ENCODE peak calls at places on chromosomes 6 and 20, in nine cellular contexts. One of them, this sample, is unnamed.

GRCh38 chr6:122853259-122853995 is 64.4 kb downstream of the SMPDL3A start:
- DNase-seq in mesendoderm: no peak
- DNase-seq in lung: no peak
- DNase-seq in ovary: no peak
- DNase-seq in CD4-positive, CD25-positive, alpha-beta regulatory T cell: no peak
- DNase-seq in ascending aorta: no peak
- DNase-seq in aorta: no peak
- DNase-seq in cardiac fibroblast: no peak
- DNase-seq in fibroblast of lung: no peak
- DNase-seq in this sample: no peak

GRCh38 chr6:154457046-154457713 is 53.3 kb downstream of the CNKSR3 start:
- DNase-seq in mesendoderm: peak
- DNase-seq in lung: no peak
- DNase-seq in ovary: no peak
- DNase-seq in CD4-positive, CD25-positive, alpha-beta regulatory T cell: no peak
- DNase-seq in ascending aorta: no peak
- DNase-seq in aorta: no peak
- DNase-seq in cardiac fibroblast: no peak
- DNase-seq in fibroblast of lung: peak
- DNase-seq in this sample: no peak

GRCh38 chr20:35111141-35111888 is 18.7 kb upstream of the TRPC4AP start:
- DNase-seq in mesendoderm: no peak
- DNase-seq in lung: no peak
- DNase-seq in ovary: no peak
- DNase-seq in CD4-positive, CD25-positive, alpha-beta regulatory T cell: no peak
- DNase-seq in ascending aorta: no peak
- DNase-seq in aorta: no peak
- DNase-seq in cardiac fibroblast: peak
- DNase-seq in fibroblast of lung: peak
- DNase-seq in this sample: no peak

GRCh38 chr6:150090328-150090727 is 21.4 kb upstream of the ULBP3 start:
- DNase-seq in mesendoderm: no peak
- DNase-seq in lung: no peak
- DNase-seq in ovary: no peak
- DNase-seq in CD4-positive, CD25-positive, alpha-beta regulatory T cell: no peak
- DNase-seq in ascending aorta: no peak
- DNase-seq in aorta: no peak
- DNase-seq in cardiac fibroblast: no peak
- DNase-seq in fibroblast of lung: no peak
- DNase-seq in this sample: no peak

GRCh38 chr20:19735446-19735845 is 22.6 kb upstream of the RIN2 start:
- DNase-seq in mesendoderm: peak
- DNase-seq in lung: peak
- DNase-seq in ovary: peak
- DNase-seq in CD4-positive, CD25-positive, alpha-beta regulatory T cell: no peak
- DNase-seq in ascending aorta: peak
- DNase-seq in aorta: peak
- DNase-seq in cardiac fibroblast: peak
- DNase-seq in fibroblast of lung: peak
- DNase-seq in this sample: no peak

GRCh38 chr6:150667977-150668716 is 68.5 kb downstream of the PLEKHG1 start:
- DNase-seq in mesendoderm: peak
- DNase-seq in lung: peak
- DNase-seq in ovary: peak
- DNase-seq in CD4-positive, CD25-positive, alpha-beta regulatory T cell: peak
- DNase-seq in ascending aorta: peak
- DNase-seq in aorta: peak
- DNase-seq in cardiac fibroblast: peak
- DNase-seq in fibroblast of lung: peak
- DNase-seq in this sample: no peak

GRCh38 chr6:14194483-14194882 is 76.9 kb downstream of the CD83 start:
- DNase-seq in mesendoderm: peak
- DNase-seq in lung: no peak
- DNase-seq in ovary: no peak
- DNase-seq in CD4-positive, CD25-positive, alpha-beta regulatory T cell: no peak
- DNase-seq in ascending aorta: no peak
- DNase-seq in aorta: no peak
- DNase-seq in cardiac fibroblast: no peak
- DNase-seq in fibroblast of lung: no peak
- DNase-seq in this sample: no peak

GRCh38 chr6:124482071-124482491 is 480.2 kb upstream of the RNF217 start:
- DNase-seq in mesendoderm: no peak
- DNase-seq in lung: no peak
- DNase-seq in ovary: no peak
- DNase-seq in CD4-positive, CD25-positive, alpha-beta regulatory T cell: no peak
- DNase-seq in ascending aorta: no peak
- DNase-seq in aorta: no peak
- DNase-seq in cardiac fibroblast: no peak
- DNase-seq in fibroblast of lung: peak
- DNase-seq in this sample: no peak

GRCh38 chr6:122734529-122735203 is 44.9 kb upstream of the FABP7 start:
- DNase-seq in mesendoderm: peak
- DNase-seq in lung: no peak
- DNase-seq in ovary: no peak
- DNase-seq in CD4-positive, CD25-positive, alpha-beta regulatory T cell: no peak
- DNase-seq in ascending aorta: no peak
- DNase-seq in aorta: no peak
- DNase-seq in cardiac fibroblast: no peak
- DNase-seq in fibroblast of lung: no peak
- DNase-seq in this sample: no peak

GRCh38 chr6:13360671-13361540 is 32.6 kb upstream of the TBC1D7 start:
- DNase-seq in mesendoderm: peak
- DNase-seq in lung: no peak
- DNase-seq in ovary: no peak
- DNase-seq in CD4-positive, CD25-positive, alpha-beta regulatory T cell: no peak
- DNase-seq in ascending aorta: no peak
- DNase-seq in aorta: no peak
- DNase-seq in cardiac fibroblast: peak
- DNase-seq in fibroblast of lung: peak
- DNase-seq in this sample: peak

GRCh38 chr6:11750682-11751081 is 27.9 kb downstream of the ADTRP start:
- DNase-seq in mesendoderm: no peak
- DNase-seq in lung: no peak
- DNase-seq in ovary: no peak
- DNase-seq in CD4-positive, CD25-positive, alpha-beta regulatory T cell: no peak
- DNase-seq in ascending aorta: no peak
- DNase-seq in aorta: no peak
- DNase-seq in cardiac fibroblast: no peak
- DNase-seq in fibroblast of lung: no peak
- DNase-seq in this sample: no peak

GRCh38 chr6:24987439-24987838 is 51.7 kb upstream of the RIPOR2 start:
- DNase-seq in mesendoderm: no peak
- DNase-seq in lung: no peak
- DNase-seq in ovary: no peak
- DNase-seq in CD4-positive, CD25-positive, alpha-beta regulatory T cell: no peak
- DNase-seq in ascending aorta: no peak
- DNase-seq in aorta: no peak
- DNase-seq in cardiac fibroblast: no peak
- DNase-seq in fibroblast of lung: no peak
- DNase-seq in this sample: no peak

DNA sequence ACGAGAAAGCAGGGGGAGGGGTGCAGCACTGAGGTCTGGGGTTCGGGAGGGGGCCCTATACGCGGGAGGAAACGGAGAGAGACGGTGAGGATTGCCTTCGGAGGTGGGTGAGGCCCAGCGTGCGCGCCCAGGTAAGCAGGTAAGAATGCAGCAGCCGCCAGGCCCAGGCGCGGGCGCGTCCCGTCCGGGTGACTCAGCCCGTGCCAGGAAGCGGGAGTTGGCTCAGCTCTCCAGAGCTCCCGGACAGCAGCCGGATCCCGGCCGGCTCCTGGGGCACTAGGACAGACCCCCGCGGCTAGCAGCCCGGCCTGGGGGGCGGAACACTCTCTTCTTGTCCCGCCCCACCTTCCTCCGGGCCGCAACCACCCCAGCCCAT is 1.5 kb upstream of the MDFI start:
- DNase-seq in mesendoderm: peak
- DNase-seq in lung: no peak
- DNase-seq in ovary: peak
- DNase-seq in CD4-positive, CD25-positive, alpha-beta regulatory T cell: no peak
- DNase-seq in ascending aorta: no peak
- DNase-seq in aorta: no peak
- DNase-seq in cardiac fibroblast: no peak
- DNase-seq in fibroblast of lung: peak
- DNase-seq in this sample: no peak
- H3K4me3 ChIP-seq in mesendoderm: peak
- H3K4me3 ChIP-seq in lung: no peak
- H3K4me3 ChIP-seq in ovary: peak
- H3K4me3 ChIP-seq in CD4-positive, CD25-positive, alpha-beta regulatory T cell: no peak
- H3K4me3 ChIP-seq in ascending aorta: peak
- H3K4me3 ChIP-seq in aorta: no peak
- H3K4me3 ChIP-seq in cardiac fibroblast: peak
- H3K4me3 ChIP-seq in fibroblast of lung: no peak
- H3K4me3 ChIP-seq in this sample: no peak

GRCh38 chr6:85677243-85677956 is 34.7 kb upstream of the SYNCRIP start:
- DNase-seq in mesendoderm: no peak
- DNase-seq in lung: no peak
- DNase-seq in ovary: no peak
- DNase-seq in CD4-positive, CD25-positive, alpha-beta regulatory T cell: peak
- DNase-seq in ascending aorta: no peak
- DNase-seq in aorta: no peak
- DNase-seq in cardiac fibroblast: peak
- DNase-seq in fibroblast of lung: no peak
- DNase-seq in this sample: peak

GRCh38 chr6:85678000-85678601 is 35.4 kb upstream of the SYNCRIP start:
- DNase-seq in mesendoderm: no peak
- DNase-seq in lung: no peak
- DNase-seq in ovary: no peak
- DNase-seq in CD4-positive, CD25-positive, alpha-beta regulatory T cell: no peak
- DNase-seq in ascending aorta: no peak
- DNase-seq in aorta: no peak
- DNase-seq in cardiac fibroblast: no peak
- DNase-seq in fibroblast of lung: no peak
- DNase-seq in this sample: no peak

GRCh38 chr6:85678602-85679444 is 36.1 kb upstream of the SYNCRIP start:
- DNase-seq in mesendoderm: peak
- DNase-seq in lung: peak
- DNase-seq in ovary: peak
- DNase-seq in CD4-positive, CD25-positive, alpha-beta regulatory T cell: peak
- DNase-seq in ascending aorta: peak
- DNase-seq in aorta: peak
- DNase-seq in cardiac fibroblast: peak
- DNase-seq in fibroblast of lung: peak
- DNase-seq in this sample: peak

GRCh38 chr6:85679445-85680123 is 36.9 kb upstream of the SYNCRIP start:
- DNase-seq in mesendoderm: no peak
- DNase-seq in lung: no peak
- DNase-seq in ovary: no peak
- DNase-seq in CD4-positive, CD25-positive, alpha-beta regulatory T cell: peak
- DNase-seq in ascending aorta: no peak
- DNase-seq in aorta: no peak
- DNase-seq in cardiac fibroblast: peak
- DNase-seq in fibroblast of lung: no peak
- DNase-seq in this sample: no peak

DNA sequence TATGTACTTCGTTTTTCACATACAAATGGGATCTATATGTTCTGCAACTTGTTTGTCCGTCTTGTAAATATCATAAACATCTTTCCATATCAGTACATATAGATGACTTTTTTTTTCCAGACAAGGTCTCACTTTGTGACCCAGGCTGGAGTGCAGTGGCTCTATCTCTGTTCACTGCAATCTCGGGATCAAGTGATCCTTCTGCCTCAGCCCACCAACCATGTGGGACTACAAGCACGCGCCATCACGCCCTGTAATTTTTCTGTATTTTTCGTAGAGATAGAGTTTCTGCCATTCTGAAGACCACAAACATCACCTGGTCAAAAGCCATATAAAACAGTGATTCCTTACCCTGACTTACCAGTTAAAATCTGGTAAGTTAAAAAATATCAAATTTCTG is 37.7 kb upstream of the SYNCRIP start:
- DNase-seq in mesendoderm: no peak
- DNase-seq in lung: no peak
- DNase-seq in ovary: no peak
- DNase-seq in CD4-positive, CD25-positive, alpha-beta regulatory T cell: no peak
- DNase-seq in ascending aorta: no peak
- DNase-seq in aorta: no peak
- DNase-seq in cardiac fibroblast: no peak
- DNase-seq in fibroblast of lung: no peak
- DNase-seq in this sample: peak
- H3K4me3 ChIP-seq in mesendoderm: no peak
- H3K4me3 ChIP-seq in lung: no peak
- H3K4me3 ChIP-seq in ovary: no peak
- H3K4me3 ChIP-seq in CD4-positive, CD25-positive, alpha-beta regulatory T cell: peak
- H3K4me3 ChIP-seq in ascending aorta: no peak
- H3K4me3 ChIP-seq in aorta: no peak
- H3K4me3 ChIP-seq in cardiac fibroblast: peak
- H3K4me3 ChIP-seq in fibroblast of lung: peak
- H3K4me3 ChIP-seq in this sample: peak

GRCh38 chr6:52546678-52547077 is 30.2 kb downstream of the TRAM2 start:
- DNase-seq in mesendoderm: no peak
- DNase-seq in lung: no peak
- DNase-seq in ovary: no peak
- DNase-seq in CD4-positive, CD25-positive, alpha-beta regulatory T cell: no peak
- DNase-seq in ascending aorta: no peak
- DNase-seq in aorta: no peak
- DNase-seq in cardiac fibroblast: no peak
- DNase-seq in fibroblast of lung: no peak
- DNase-seq in this sample: no peak

GRCh38 chr6:52547647-52548352 is 29.1 kb downstream of the TRAM2 start:
- DNase-seq in mesendoderm: no peak
- DNase-seq in lung: no peak
- DNase-seq in ovary: no peak
- DNase-seq in CD4-positive, CD25-positive, alpha-beta regulatory T cell: no peak
- DNase-seq in ascending aorta: no peak
- DNase-seq in aorta: peak
- DNase-seq in cardiac fibroblast: peak
- DNase-seq in fibroblast of lung: peak
- DNase-seq in this sample: no peak

GRCh38 chr6:52548999-52549398 is 27.9 kb downstream of the TRAM2 start:
- DNase-seq in mesendoderm: no peak
- DNase-seq in lung: no peak
- DNase-seq in ovary: no peak
- DNase-seq in CD4-positive, CD25-positive, alpha-beta regulatory T cell: no peak
- DNase-seq in ascending aorta: no peak
- DNase-seq in aorta: no peak
- DNase-seq in cardiac fibroblast: no peak
- DNase-seq in fibroblast of lung: no peak
- DNase-seq in this sample: no peak

GRCh38 chr6:52549428-52549827 is 27.4 kb downstream of the TRAM2 start:
- DNase-seq in mesendoderm: no peak
- DNase-seq in lung: no peak
- DNase-seq in ovary: no peak
- DNase-seq in CD4-positive, CD25-positive, alpha-beta regulatory T cell: no peak
- DNase-seq in ascending aorta: no peak
- DNase-seq in aorta: no peak
- DNase-seq in cardiac fibroblast: no peak
- DNase-seq in fibroblast of lung: no peak
- DNase-seq in this sample: no peak

GRCh38 chr6:52548353-52548713 is 28.5 kb downstream of the TRAM2 start:
- DNase-seq in mesendoderm: no peak
- DNase-seq in lung: no peak
- DNase-seq in ovary: no peak
- DNase-seq in CD4-positive, CD25-positive, alpha-beta regulatory T cell: no peak
- DNase-seq in ascending aorta: no peak
- DNase-seq in aorta: no peak
- DNase-seq in cardiac fibroblast: peak
- DNase-seq in fibroblast of lung: peak
- DNase-seq in this sample: peak
- H3K4me3 ChIP-seq in mesendoderm: no peak
- H3K4me3 ChIP-seq in lung: no peak
- H3K4me3 ChIP-seq in ovary: no peak
- H3K4me3 ChIP-seq in CD4-positive, CD25-positive, alpha-beta regulatory T cell: no peak
- H3K4me3 ChIP-seq in ascending aorta: no peak
- H3K4me3 ChIP-seq in aorta: no peak
- H3K4me3 ChIP-seq in cardiac fibroblast: no peak
- H3K4me3 ChIP-seq in fibroblast of lung: no peak
- H3K4me3 ChIP-seq in this sample: no peak

GRCh38 chr6:31776563-31776960 is 566 bp downstream of the VWA7 start:
- DNase-seq in mesendoderm: no peak
- DNase-seq in lung: no peak
- DNase-seq in ovary: no peak
- DNase-seq in CD4-positive, CD25-positive, alpha-beta regulatory T cell: no peak
- DNase-seq in ascending aorta: no peak
- DNase-seq in aorta: no peak
- DNase-seq in cardiac fibroblast: peak
- DNase-seq in fibroblast of lung: no peak
- DNase-seq in this sample: no peak
- H3K4me3 ChIP-seq in mesendoderm: no peak
- H3K4me3 ChIP-seq in lung: no peak
- H3K4me3 ChIP-seq in ovary: no peak
- H3K4me3 ChIP-seq in CD4-positive, CD25-positive, alpha-beta regulatory T cell: no peak
- H3K4me3 ChIP-seq in ascending aorta: no peak
- H3K4me3 ChIP-seq in aorta: no peak
- H3K4me3 ChIP-seq in cardiac fibroblast: no peak
- H3K4me3 ChIP-seq in fibroblast of lung: no peak
- H3K4me3 ChIP-seq in this sample: no peak